ENCODE peak calls at places on chromosomes 16 and 17, in ten cellular contexts. F is mammary epithelial cell, G is breast epithelium, U is mesothelial cell of epicardium, T is Panc1, Q is neural progenitor cell, C is cardiac fibroblast, B is fibroblast of lung, S is Calu3, H is cardiac muscle cell. L is an unnamed sample.

GRCh38 chr17:19328441-19329061 is 34.0 kb downstream of the B9D1 start:
- DNase-seq in F (no peak), C (no peak), B (no peak), S (no peak), G (no peak), Q (no peak), U (no peak), H (no peak), T (no peak), L (no peak)

GRCh38 chr17:49901460-49902331 is 53.8 kb upstream of the TAC4 start:
- DNase-seq in C (no peak), B (no peak), S (peak; percentile 72), T (no peak), Q (peak; percentile 50), H (no peak), F (no peak), U (no peak), G (no peak), L (no peak)

GRCh38 chr16:54890381-54890780 is 40.3 kb upstream of the IRX5 start:
- DNase-seq in U (no peak), G (no peak), B (no peak), H (no peak), T (no peak), C (no peak), F (no peak), Q (no peak), S (no peak), L (no peak)

GRCh38 chr16:67470314-67470713 is 10.6 kb downstream of the ATP6V0D1 start:
- DNase-seq in U (no peak), S (no peak), Q (no peak), F (no peak), C (no peak), G (peak; percentile 88), H (no peak), B (no peak), T (no peak), L (no peak)

GRCh38 chr17:65446838-65447526 is 114.5 kb downstream of the AXIN2 start:
- DNase-seq in U (no peak), B (no peak), H (peak; percentile 59), Q (no peak), T (no peak), F (no peak), G (no peak), C (no peak), S (no peak), L (no peak)

GRCh38 chr16:20906225-20906870 is 5.8 kb downstream of the LYRM1 start:
- DNase-seq in G (no peak), C (peak; percentile 96), S (no peak), U (no peak), H (peak; percentile 94), B (peak; percentile 94), T (no peak), F (peak; percentile 67), Q (no peak), L (peak; percentile 97)

GRCh38 chr16:23557779-23558330 is 328 bp downstream of the UBFD1 start:
- DNase-seq in F (no peak), T (no peak), Q (no peak), G (no peak), C (peak; percentile 38), S (peak; percentile 23), H (peak; percentile 49), B (peak; percentile 52), U (no peak), L (peak; percentile 44)

GRCh38 chr16:53829186-53829747 is 125.3 kb downstream of the FTO start:
- DNase-seq in B (peak; percentile 77), H (peak; percentile 25), Q (no peak), C (peak; percentile 42), F (peak; percentile 57), G (no peak), U (no peak), S (no peak), T (no peak), L (peak; percentile 21)

GRCh38 chr16:492211-492875 is 35.2 kb upstream of the CAPN15 start:
- DNase-seq in T (no peak), Q (peak; percentile 36), F (no peak), H (no peak), B (no peak), S (no peak), G (no peak), U (no peak), C (no peak), L (no peak)

GRCh38 chr16:497258-497657 is 30.3 kb upstream of the CAPN15 start:
- DNase-seq in H (no peak), Q (no peak), U (no peak), T (no peak), G (no peak), C (no peak), F (no peak), S (no peak), B (no peak), L (no peak)

GRCh38 chr16:496097-496886 is 31.2 kb upstream of the CAPN15 start:
- DNase-seq in Q (no peak), U (no peak), G (no peak), C (no peak), H (no peak), T (no peak), S (no peak), F (no peak), B (no peak), L (no peak)

GRCh38 chr16:491225-491919 is 36.1 kb upstream of the CAPN15 start:
- DNase-seq in F (no peak), B (no peak), C (no peak), U (no peak), G (no peak), Q (no peak), H (no peak), S (no peak), T (no peak), L (no peak)

GRCh38 chr16:495127-495748 is 32.3 kb upstream of the CAPN15 start:
- DNase-seq in G (no peak), T (peak; percentile 4), U (no peak), S (peak; percentile 70), C (peak; percentile 52), H (peak; percentile 59), Q (peak; percentile 42), F (peak; percentile 15), B (peak; percentile 6), L (peak; percentile 43)
- TF ChIP-seq CTCF in G (no peak), T (no peak), U (no peak), S (peak; percentile 64), C (peak; percentile 58), H (peak; percentile 60), Q (peak; percentile 40), F (peak; percentile 34), B (peak; percentile 65), L (peak; percentile 53)

DNA sequence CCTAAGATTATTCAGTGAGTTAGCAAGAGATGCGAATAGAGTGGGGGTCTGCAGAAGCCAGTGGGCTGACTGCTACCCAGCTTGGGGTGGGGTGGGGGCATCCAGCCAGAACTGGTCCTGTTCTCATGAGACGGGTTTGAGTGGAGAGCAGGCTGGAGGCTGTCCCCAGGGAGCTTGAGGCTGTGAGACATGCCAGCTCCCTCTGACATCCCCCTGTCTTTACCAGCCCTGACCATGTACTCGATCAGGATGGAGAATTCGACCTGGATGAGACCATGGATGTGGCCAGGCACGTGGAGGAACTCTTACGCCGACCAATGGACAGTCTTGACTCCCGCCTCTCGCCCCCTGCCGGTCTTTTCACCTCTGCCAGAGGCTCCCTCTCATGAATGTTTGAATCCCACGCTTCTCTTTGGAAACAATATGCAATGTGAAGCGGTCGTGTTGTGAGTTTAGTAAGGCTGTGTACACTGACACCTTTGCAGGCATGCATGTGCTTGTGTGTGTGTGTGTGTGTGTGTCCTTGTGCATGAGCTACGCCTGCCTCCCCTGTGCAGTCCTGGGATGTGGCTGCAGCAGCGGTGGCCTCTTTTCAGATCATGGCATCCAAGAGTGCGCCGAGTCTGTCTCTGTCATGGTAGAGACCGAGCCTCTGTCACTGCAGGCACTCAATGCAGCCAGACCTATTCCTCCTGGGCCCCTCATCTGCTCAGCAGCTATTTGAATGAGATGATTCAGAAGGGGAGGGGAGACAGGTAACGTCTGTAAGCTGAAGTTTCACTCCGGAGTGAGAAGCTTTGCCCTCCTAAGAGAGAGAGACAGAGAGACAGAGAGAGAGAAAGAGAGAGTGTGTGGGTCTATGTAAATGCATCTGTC is 22.2 kb downstream of the STAT5A start:
- DNase-seq in G (no peak), S (no peak), Q (peak; percentile 31), U (no peak), B (no peak), F (no peak), C (no peak), H (no peak), T (no peak), L (no peak)
- TF ChIP-seq CTCF in G (no peak), S (no peak), Q (peak; percentile 18), U (no peak), B (peak; percentile 18), F (no peak), C (no peak), H (peak; percentile 18), T (no peak), L (peak; percentile 11)

DNA sequence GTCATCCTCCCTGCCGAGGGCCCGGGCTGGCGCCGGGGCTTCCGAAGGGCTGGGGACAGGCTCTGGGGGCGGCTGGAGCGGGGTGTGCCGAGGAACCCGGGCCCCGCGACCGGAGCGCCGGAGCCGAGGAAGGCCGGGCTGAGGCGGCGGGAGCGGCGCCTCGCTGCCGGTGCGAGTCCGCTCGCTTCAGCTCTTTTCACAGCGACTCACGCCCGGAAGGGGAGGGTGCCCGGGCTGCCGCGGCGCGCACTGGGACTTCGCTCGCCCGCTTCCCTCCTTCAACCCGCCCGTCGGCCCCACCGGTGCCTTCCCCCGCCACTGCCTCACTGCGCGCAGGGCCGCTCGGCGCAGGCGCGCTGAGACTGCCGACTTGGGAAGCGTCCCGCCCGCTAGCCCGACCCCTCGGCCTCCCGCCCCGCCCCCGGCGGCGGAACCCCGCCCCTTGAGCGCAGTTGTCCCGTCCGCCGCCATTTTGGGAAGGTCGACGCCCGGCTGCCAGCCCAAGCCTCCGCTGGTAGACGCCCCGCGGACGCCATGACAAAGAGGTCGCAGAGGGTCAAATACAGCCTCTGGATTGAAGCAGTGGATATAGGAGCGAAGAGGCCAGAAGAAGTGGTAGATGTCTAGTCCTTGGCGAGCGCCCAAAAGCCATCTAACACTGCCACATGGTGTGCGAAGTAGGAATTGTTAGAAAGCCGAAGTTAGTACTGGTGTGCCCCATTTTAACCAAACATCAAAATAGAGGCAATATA is at the start of gene UBE2G1:
- DNase-seq in F (peak; percentile 97), U (peak; percentile 97), H (peak; percentile 98), C (peak; percentile 97), Q (peak; percentile 99), T (peak; percentile 90), S (peak; percentile 95), G (peak; percentile 99), B (peak; percentile 91), L (peak; percentile 93)
- TF ChIP-seq CTCF in F (peak; percentile 25), U (no peak), H (peak; percentile 27), C (peak; percentile 19), Q (peak; percentile 43), T (no peak), S (no peak), G (no peak), B (peak; percentile 10), L (peak; percentile 16)

DNA sequence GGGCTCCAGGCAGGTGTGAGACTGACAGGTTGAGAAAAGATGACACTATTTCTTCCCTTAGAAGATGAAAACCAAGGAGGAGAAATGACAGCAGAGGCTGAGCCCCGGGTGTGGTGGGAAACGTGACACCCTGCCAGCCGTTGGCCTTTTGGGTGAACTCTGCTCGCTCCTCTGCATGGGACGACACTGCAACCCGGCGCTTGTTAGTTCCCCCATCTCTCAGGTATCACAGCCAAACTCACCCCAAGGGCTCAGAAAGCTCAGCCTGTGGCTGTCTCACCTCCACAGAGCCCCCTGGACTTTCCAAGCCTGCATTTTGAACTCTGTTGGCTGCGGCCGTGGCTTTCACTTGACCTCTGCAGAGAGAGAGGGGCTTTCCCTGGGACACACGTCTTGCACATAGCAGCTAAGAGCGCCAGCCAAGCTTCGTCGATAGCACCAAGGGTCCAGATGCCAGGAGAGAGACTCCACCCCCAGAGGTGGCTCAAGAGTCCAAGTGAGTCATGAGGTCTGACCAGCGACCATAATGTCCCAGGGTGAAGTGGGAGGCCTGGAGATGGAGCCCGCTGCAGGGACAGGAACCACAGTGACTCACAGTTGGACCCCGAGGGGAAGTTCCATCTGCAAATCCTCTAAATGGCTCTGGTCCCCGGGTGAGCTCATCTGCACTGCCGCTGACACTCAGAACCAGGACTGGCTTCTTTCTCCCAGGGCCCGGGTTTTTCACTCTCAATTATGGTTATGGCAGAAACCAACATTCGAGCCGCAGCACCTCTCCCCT is 301.9 kb downstream of the SOX9 start:
- DNase-seq in S (peak; percentile 93), Q (no peak), F (peak; percentile 95), T (no peak), U (no peak), C (peak; percentile 88), B (peak; percentile 95), G (peak; percentile 65), H (peak; percentile 70), L (peak; percentile 62)
- TF ChIP-seq CTCF in S (no peak), Q (no peak), F (no peak), T (no peak), U (no peak), C (no peak), B (no peak), G (no peak), H (no peak), L (no peak)